ENCODE peak calls at places on chromosome 16, in five cellular contexts. H is kidney epithelial cell, P is foreskin fibroblast, X is HFFc6, I is tibial nerve. E is an unnamed sample.

GRCh38 chr16:81657224-81657623 is 121.9 kb upstream of the PLCG2 start:
- DNase-seq in H (no peak), P (no peak), X (no peak), I (no peak), E (no peak)

GRCh38 chr16:52545544-52546262 is 1.2 kb downstream of the TOX3 start:
- DNase-seq in H (no peak), P (no peak), X (no peak), I (no peak), E (no peak)

GRCh38 chr16:20393801-20394637 is 10.5 kb downstream of the PDILT start:
- DNase-seq in H (no peak), P (no peak), X (no peak), I (no peak), E (no peak)

GRCh38 chr16:2152695-2153506 is 2.7 kb upstream of the TRAF7 start:
- DNase-seq in H (no peak), P (no peak), X (no peak), I (no peak), E (no peak)

GRCh38 chr16:7602424-7602935 is 269.8 kb downstream of the RBFOX1 start:
- DNase-seq in H (no peak), P (no peak), X (no peak), I (no peak), E (no peak)

GRCh38 chr16:56689171-56689570 is 6.9 kb downstream of the MT1X start:
- DNase-seq in H (no peak), P (no peak), X (peak), I (no peak), E (no peak)

GRCh38 chr16:10103096-10103495 is 79.1 kb downstream of the GRIN2A start:
- DNase-seq in H (no peak), P (no peak), X (peak), I (no peak), E (no peak)

GRCh38 chr16:16071631-16072244 is 122.3 kb downstream of the ABCC1 start:
- DNase-seq in H (no peak), P (no peak), X (no peak), I (no peak), E (no peak)

GRCh38 chr16:86357303-86357702 is 153.0 kb upstream of the FOXF1 start:
- DNase-seq in H (no peak), P (no peak), X (no peak), I (no peak), E (no peak)

GRCh38 chr16:21727344-21727743 is 63.6 kb downstream of the OTOA start:
- DNase-seq in H (no peak), P (no peak), X (no peak), I (no peak), E (no peak)

GRCh38 chr16:68275611-68276191 is 11.4 kb downstream of the SLC7A6 start:
- DNase-seq in H (no peak), P (no peak), X (no peak), I (no peak), E (no peak)

GRCh38 chr16:66598111-66598510 is 6.4 kb upstream of the CMTM3 start:
- DNase-seq in H (no peak), P (no peak), X (no peak), I (no peak), E (no peak)

GRCh38 chr16:2224183-2224486 is 744 bp downstream of the E4F1 start:
- DNase-seq in H (no peak), P (peak), X (peak), I (no peak), E (no peak)

GRCh38 chr16:11801481-11802021 is 4.5 kb upstream of the ZC3H7A start:
- DNase-seq in H (no peak), P (no peak), X (peak), I (no peak), E (no peak)

GRCh38 chr16:51818342-51818944 is 667.4 kb upstream of the SALL1 start:
- DNase-seq in H (no peak), P (peak), X (peak), I (no peak), E (peak)

GRCh38 chr16:47461598-47462266 is 601 bp downstream of the PHKB start:
- DNase-seq in H (no peak), P (peak), X (peak), I (peak), E (no peak)

GRCh38 chr16:3137267-3137666 is 2.4 kb downstream of the ZNF213 start:
- DNase-seq in H (no peak), P (no peak), X (no peak), I (no peak), E (no peak)

GRCh38 chr16:50246299-50247122 is 19.8 kb upstream of the ADCY7 start:
- DNase-seq in H (no peak), P (no peak), X (no peak), I (no peak), E (no peak)

GRCh38 chr16:73058221-73058615 is 10.3 kb upstream of the ZFHX3 start:
- DNase-seq in H (no peak), P (no peak), X (no peak), I (no peak), E (no peak)

GRCh38 chr16:73202176-73202729 is 154.3 kb upstream of the ZFHX3 start:
- DNase-seq in H (no peak), P (peak), X (peak), I (no peak), E (peak)

GRCh38 chr16:67930678-67931211 is 917 bp downstream of the CTRL start:
- DNase-seq in H (no peak), P (no peak), X (no peak), I (no peak), E (no peak)

GRCh38 chr16:70699696-70700095 is 13.8 kb upstream of the MTSS2 start:
- DNase-seq in H (no peak), P (no peak), X (no peak), I (no peak), E (no peak)

GRCh38 chr16:70696368-70696767 is 10.5 kb upstream of the MTSS2 start:
- DNase-seq in H (no peak), P (no peak), X (no peak), I (no peak), E (no peak)

GRCh38 chr16:70698901-70699300 is 13.0 kb upstream of the MTSS2 start:
- DNase-seq in H (no peak), P (no peak), X (no peak), I (no peak), E (no peak)

GRCh38 chr16:70696952-70697600 is 11.2 kb upstream of the MTSS2 start:
- DNase-seq in H (no peak), P (no peak), X (no peak), I (no peak), E (no peak)

GRCh38 chr16:70697601-70698170 is 11.8 kb upstream of the MTSS2 start:
- DNase-seq in H (no peak), P (no peak), X (no peak), I (no peak), E (no peak)
- TF ChIP-seq CTCF in H (no peak), P (no peak), X (peak), I (no peak), E (peak)

GRCh38 chr16:87636050-87636684 is 33.9 kb downstream of the JPH3 start:
- DNase-seq in H (peak), P (peak), X (peak), I (peak), E (peak)
- TF ChIP-seq CTCF in H (peak), P (peak), X (peak), I (peak), E (peak)

GRCh38 chr16:85126731-85127662 is 14.7 kb upstream of the CIBAR2 start:
- DNase-seq in H (peak), P (peak), X (peak), I (no peak), E (peak)
- TF ChIP-seq CTCF in H (no peak), P (no peak), X (no peak), I (no peak), E (no peak)

GRCh38 chr16:4519274-4520058 is 19.1 kb downstream of the CDIP1 start:
- DNase-seq in H (no peak), P (no peak), X (no peak), I (no peak), E (no peak)

GRCh38 chr16:4520913-4521312 is 17.7 kb downstream of the CDIP1 start:
- DNase-seq in H (no peak), P (peak), X (no peak), I (no peak), E (no peak)

GRCh38 chr16:4515611-4516233 is 22.9 kb downstream of the CDIP1 start:
- DNase-seq in H (no peak), P (no peak), X (no peak), I (no peak), E (no peak)

GRCh38 chr16:4518281-4518680 is 20.3 kb downstream of the CDIP1 start:
- DNase-seq in H (no peak), P (no peak), X (no peak), I (no peak), E (no peak)

GRCh38 chr16:4517812-4518211 is 20.8 kb downstream of the CDIP1 start:
- DNase-seq in H (no peak), P (peak), X (no peak), I (no peak), E (no peak)
- TF ChIP-seq CTCF in H (peak), P (peak), X (peak), I (peak), E (peak)

DNA sequence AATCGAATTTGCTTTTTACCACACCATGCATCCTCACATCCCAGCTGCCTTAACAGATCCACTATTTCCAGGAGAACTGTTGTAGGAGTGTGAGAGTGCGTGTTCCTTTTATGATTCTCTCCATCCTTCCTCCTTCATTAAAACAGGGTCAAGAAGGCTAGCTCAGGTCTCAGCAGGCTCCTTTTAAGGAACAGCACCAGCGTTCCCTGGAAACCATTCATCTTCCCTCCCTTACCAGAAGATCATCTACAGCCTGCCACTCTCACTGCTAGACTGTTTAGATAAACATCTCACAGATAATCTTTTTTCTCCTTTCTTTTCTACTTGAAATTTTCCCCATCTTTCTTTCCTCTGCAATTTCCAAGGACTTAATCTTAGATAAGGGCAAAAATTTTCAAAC is 1531.9 kb upstream of the CDH8 start:
- DNase-seq in H (no peak), P (no peak), X (no peak), I (no peak), E (no peak)
- TF ChIP-seq CTCF in H (no peak), P (no peak), X (no peak), I (no peak), E (no peak)

GRCh38 chr16:23147666-23148065 is 1.6 kb downstream of the USP31 start:
- DNase-seq in H (no peak), P (no peak), X (no peak), I (no peak), E (no peak)

GRCh38 chr16:23148166-23148512 is 1.1 kb downstream of the USP31 start:
- DNase-seq in H (no peak), P (no peak), X (no peak), I (no peak), E (no peak)

GRCh38 chr16:23149993-23150364 is 727 bp upstream of the USP31 start:
- DNase-seq in H (no peak), P (no peak), X (no peak), I (no peak), E (no peak)

GRCh38 chr16:23148513-23149266 is 562 bp downstream of the USP31 start:
- DNase-seq in H (no peak), P (peak), X (peak), I (peak), E (no peak)

GRCh38 chr16:23149267-23149992 is at the start of gene USP31:
- DNase-seq in H (peak), P (peak), X (peak), I (peak), E (peak)
- TF ChIP-seq CTCF in H (no peak), P (no peak), X (no peak), I (no peak), E (no peak)

E was measured in AG09319.